ENCODE peak calls at places on chromosomes 6 and 20, in nine cellular contexts. S is psoas muscle; E is NCI-H187; R is activated naive CD4-positive, alpha-beta T cell; K is central memory CD4-positive, alpha-beta T cell; U is nephron progenitor cell; X is lower leg skin; H is activated CD4-positive, alpha-beta T cell treated with anti-CD3 and anti-CD28 coated beads for 48 hours; Z is HEK293T. F is an unnamed sample.

GRCh38 chr6:39791850-39792500 is at the start of gene DAAM2:
- DNase-seq in S (peak; percentile 74), E (no peak), R (no peak), K (no peak), U (peak; percentile 80), X (peak; percentile 92), H (peak; percentile 4), Z (peak; percentile 75), F (no peak)

GRCh38 chr20:49570828-49571552 is 3.1 kb upstream of the PTGIS start:
- DNase-seq in S (no peak), E (no peak), R (no peak), K (no peak), U (no peak), X (peak; percentile 46), H (no peak), Z (no peak), F (no peak)

GRCh38 chr6:144613859-144614258 is 328.7 kb downstream of the UTRN start:
- DNase-seq in S (no peak), E (no peak), R (no peak), K (no peak), U (no peak), X (no peak), H (no peak), Z (no peak), F (no peak)

GRCh38 chr6:136586295-136586694 is 36.1 kb upstream of the MAP7 start:
- DNase-seq in S (no peak), E (no peak), R (no peak), K (no peak), U (no peak), X (no peak), H (no peak), Z (no peak), F (no peak)

GRCh38 chr20:8187740-8188139 is 55.7 kb downstream of the PLCB1 start:
- DNase-seq in S (no peak), E (no peak), R (no peak), K (no peak), U (no peak), X (no peak), H (no peak), Z (no peak), F (no peak)

GRCh38 chr6:29447670-29448069 is 8.6 kb downstream of the OR10C1 start:
- DNase-seq in S (no peak), E (no peak), R (no peak), K (no peak), U (no peak), X (no peak), H (no peak), Z (no peak), F (no peak)

GRCh38 chr20:50083034-50083433 is 29.9 kb downstream of the UBE2V1 start:
- DNase-seq in S (no peak), E (no peak), R (no peak), K (no peak), U (no peak), X (peak; percentile 45), H (no peak), Z (no peak), F (no peak)

GRCh38 chr6:74654296-74654695 is 551.6 kb downstream of the COL12A1 start:
- DNase-seq in S (no peak), E (no peak), R (no peak), K (no peak), U (no peak), X (no peak), H (no peak), Z (no peak), F (no peak)

GRCh38 chr20:17633850-17634500 is 48.1 kb downstream of the RRBP1 start:
- DNase-seq in S (no peak), E (no peak), R (no peak), K (no peak), U (no peak), X (no peak), H (no peak), Z (no peak), F (no peak)

GRCh38 chr20:34220581-34220980 is 20.6 kb upstream of the ASIP start:
- DNase-seq in S (no peak), E (no peak), R (no peak), K (no peak), U (no peak), X (no peak), H (no peak), Z (no peak), F (no peak)

GRCh38 chr20:49385471-49385870 is 97.0 kb downstream of the KCNB1 start:
- DNase-seq in S (no peak), E (no peak), R (no peak), K (no peak), U (no peak), X (no peak), H (peak; percentile 4), Z (peak; percentile 40), F (no peak)

GRCh38 chr20:57930328-57930727 is 220.5 kb upstream of the PMEPA1 start:
- DNase-seq in S (no peak), E (no peak), R (no peak), K (no peak), U (no peak), X (no peak), H (no peak), Z (no peak), F (no peak)

GRCh38 chr6:142697912-142698311 is 247.1 kb downstream of the HIVEP2 start:
- DNase-seq in S (no peak), E (no peak), R (no peak), K (no peak), U (no peak), X (no peak), H (no peak), Z (no peak), F (no peak)

GRCh38 chr20:2295886-2296544 is at the start of gene TGM3:
- DNase-seq in S (no peak), E (no peak), R (no peak), K (no peak), U (no peak), X (peak; percentile 80), H (no peak), Z (no peak), F (no peak)

GRCh38 chr6:16184129-16184528 is 54.3 kb upstream of the GMPR start:
- DNase-seq in S (no peak), E (no peak), R (no peak), K (no peak), U (no peak), X (no peak), H (peak; percentile 27), Z (no peak), F (no peak)

GRCh38 chr20:23143986-23144695 is 58.0 kb upstream of the CD93 start:
- DNase-seq in S (no peak), E (no peak), R (no peak), K (no peak), U (no peak), X (no peak), H (no peak), Z (no peak), F (no peak)

GRCh38 chr20:34175879-34176278 is 63.8 kb upstream of the EIF2S2 start:
- DNase-seq in S (no peak), E (no peak), R (no peak), K (no peak), U (no peak), X (no peak), H (no peak), Z (no peak), F (no peak)

GRCh38 chr6:169854083-169854725 is 102.8 kb downstream of the ERMARD start:
- DNase-seq in S (no peak), E (no peak), R (no peak), K (no peak), U (no peak), X (peak; percentile 78), H (no peak), Z (no peak), F (no peak)

GRCh38 chr20:3190681-3191111 is 13.8 kb downstream of the DDRGK1 start:
- DNase-seq in S (no peak), E (no peak), R (no peak), K (no peak), U (no peak), X (no peak), H (no peak), Z (no peak), F (no peak)

GRCh38 chr6:112468359-112468758 is 121.2 kb downstream of the RFPL4B start:
- DNase-seq in S (no peak), E (no peak), R (no peak), K (no peak), U (no peak), X (no peak), H (no peak), Z (no peak), F (no peak)

GRCh38 chr6:154261688-154262397 is 94.8 kb downstream of the IPCEF1 start:
- DNase-seq in S (no peak), E (no peak), R (no peak), K (no peak), U (no peak), X (no peak), H (no peak), Z (no peak), F (no peak)

GRCh38 chr6:137638926-137639706 is 144.9 kb upstream of the OLIG3 start:
- DNase-seq in S (no peak), E (no peak), R (no peak), K (no peak), U (no peak), X (no peak), H (no peak), Z (no peak), F (no peak)

GRCh38 chr6:131948692-131949614 is 2.2 kb downstream of the CCN2 start:
- DNase-seq in S (peak; percentile 25), E (no peak), R (no peak), K (no peak), U (no peak), X (no peak), H (no peak), Z (no peak), F (no peak)

GRCh38 chr6:11346516-11346915 is 114.0 kb upstream of the NEDD9 start:
- DNase-seq in S (no peak), E (no peak), R (no peak), K (no peak), U (peak; percentile 14), X (no peak), H (no peak), Z (no peak), F (no peak)

GRCh38 chr20:16828666-16829305 is 80.6 kb downstream of the OTOR start:
- DNase-seq in S (no peak), E (no peak), R (no peak), K (no peak), U (no peak), X (no peak), H (no peak), Z (no peak), F (no peak)

GRCh38 chr6:163834226-163834970 is 419.9 kb downstream of the QKI start:
- DNase-seq in S (no peak), E (no peak), R (no peak), K (no peak), U (no peak), X (peak; percentile 82), H (no peak), Z (no peak), F (no peak)

GRCh38 chr6:4491501-4492260 is 284.5 kb upstream of the CDYL start:
- DNase-seq in S (no peak), E (no peak), R (no peak), K (no peak), U (no peak), X (no peak), H (no peak), Z (no peak), F (no peak)

GRCh38 chr6:30264731-30265130 is 51.5 kb upstream of the TRIM26 start:
- DNase-seq in S (no peak), E (no peak), R (no peak), K (no peak), U (no peak), X (no peak), H (no peak), Z (no peak), F (peak; percentile 56)

GRCh38 chr6:97658090-97658489 is 375.1 kb upstream of the MMS22L start:
- DNase-seq in S (no peak), E (no peak), R (no peak), K (no peak), U (no peak), X (no peak), H (no peak), Z (no peak), F (no peak)

F was measured in dorsolateral prefrontal cortex.